ENCODE peak calls at places on chromosome 18, in nine cellular contexts. Y, N, I, X, O, W, T, E and H are unnamed samples.

GRCh38 chr18:76252880-76253279 is 242.2 kb downstream of the ZNF516 start:
- DNase-seq in Y (no peak), N (no peak), I (no peak), X (no peak), O (no peak), W (no peak), T (peak), E (no peak), H (no peak)

GRCh38 chr18:25433590-25433989 is 81.6 kb upstream of the ZNF521 start:
- DNase-seq in Y (no peak), N (no peak), I (no peak), X (no peak), O (no peak), W (no peak), T (no peak), E (no peak), H (no peak)

GRCh38 chr18:42860011-42860410 is 255.5 kb downstream of the RIT2 start:
- DNase-seq in Y (no peak), N (no peak), I (no peak), X (no peak), O (no peak), W (no peak), T (no peak), E (no peak), H (no peak)

GRCh38 chr18:79897940-79898625 is 53.4 kb downstream of the SLC66A2 start:
- DNase-seq in Y (no peak), N (no peak), I (no peak), X (no peak), O (no peak), W (no peak), T (no peak), E (no peak), H (no peak)

GRCh38 chr18:39345321-39345720 is 1779.7 kb upstream of the CELF4 start:
- DNase-seq in Y (no peak), N (no peak), I (no peak), X (no peak), O (no peak), W (no peak), T (no peak), E (no peak), H (no peak)

GRCh38 chr18:59509477-59510173 is 150.6 kb upstream of the LMAN1 start:
- DNase-seq in Y (no peak), N (no peak), I (no peak), X (no peak), O (no peak), W (no peak), T (no peak), E (no peak), H (no peak)

GRCh38 chr18:3597159-3597977 is 147.4 kb downstream of the TGIF1 start:
- DNase-seq in Y (no peak), N (no peak), I (no peak), X (no peak), O (no peak), W (no peak), T (no peak), E (no peak), H (no peak)

GRCh38 chr18:55179460-55180195 is 220.4 kb upstream of the CCDC68 start:
- DNase-seq in Y (no peak), N (no peak), I (no peak), X (no peak), O (no peak), W (no peak), T (no peak), E (no peak), H (no peak)

GRCh38 chr18:12295389-12296086 is 12.5 kb upstream of the TUBB6 start:
- DNase-seq in Y (no peak), N (no peak), I (no peak), X (no peak), O (no peak), W (no peak), T (no peak), E (no peak), H (no peak)

GRCh38 chr18:52002600-52002999 is 337.4 kb upstream of the DCC start:
- DNase-seq in Y (no peak), N (no peak), I (no peak), X (no peak), O (no peak), W (no peak), T (no peak), E (no peak), H (no peak)

GRCh38 chr18:21851327-21851961 is 110.9 kb downstream of the MIB1 start:
- DNase-seq in Y (no peak), N (no peak), I (no peak), X (no peak), O (no peak), W (no peak), T (no peak), E (no peak), H (no peak)